ENCODE peak calls at places on chromosomes 4 and X, in six cellular contexts. Z is BE2C; I is spleen; T is CD4-positive, alpha-beta T cell; S is thyroid gland; G is fibroblast of mammary gland. P is an unnamed sample.

GRCh38 chrX:118519411-118520205 is 24.0 kb downstream of the DOCK11 start:
- DNase-seq in Z (no peak), I (no peak), T (no peak), S (no peak), G (peak), P (no peak)

GRCh38 chr4:186700746-186701145 is 22.9 kb downstream of the FAT1 start:
- DNase-seq in Z (no peak), I (no peak), T (no peak), S (peak), G (peak), P (no peak)

GRCh38 chrX:136626237-136626636 is 21.7 kb upstream of the CD40LG start:
- DNase-seq in Z (no peak), I (no peak), T (no peak), S (no peak), G (no peak), P (no peak)

GRCh38 chrX:31931225-31931624 is 859.4 kb upstream of the FTHL17 start:
- DNase-seq in Z (no peak), I (no peak), T (no peak), S (no peak), G (peak), P (no peak)

GRCh38 chrX:120512222-120512621 is 43.1 kb upstream of the LAMP2 start:
- DNase-seq in Z (no peak), I (no peak), T (no peak), S (no peak), G (no peak), P (no peak)

GRCh38 chr4:1038948-1039492 is 27.6 kb downstream of the FGFRL1 start:
- DNase-seq in Z (no peak), I (no peak), T (no peak), S (no peak), G (no peak), P (no peak)

GRCh38 chrX:15525664-15526416 is 25.2 kb downstream of the BMX start:
- DNase-seq in Z (no peak), I (no peak), T (no peak), S (no peak), G (no peak), P (no peak)

GRCh38 chrX:50920132-50920531 is 9.6 kb downstream of the BMP15 start:
- DNase-seq in Z (no peak), I (no peak), T (no peak), S (no peak), G (peak), P (no peak)

GRCh38 chrX:151073767-151074166 is 90.6 kb downstream of the HMGB3 start:
- DNase-seq in Z (no peak), I (no peak), T (no peak), S (no peak), G (no peak), P (no peak)

GRCh38 chrX:95675794-95676193 is 1008.8 kb upstream of the DIAPH2 start:
- DNase-seq in Z (no peak), I (no peak), T (no peak), S (no peak), G (no peak), P (no peak)

GRCh38 chr4:107586321-107586720 is 133.7 kb downstream of the PAPSS1 start:
- DNase-seq in Z (no peak), I (no peak), T (no peak), S (no peak), G (no peak), P (no peak)

GRCh38 chr4:176735300-176735699 is 57.4 kb downstream of the VEGFC start:
- DNase-seq in Z (no peak), I (no peak), T (no peak), S (no peak), G (peak), P (no peak)

GRCh38 chr4:84870398-84871163 is 95.9 kb downstream of the WDFY3 start:
- DNase-seq in Z (no peak), I (no peak), T (no peak), S (no peak), G (peak), P (no peak)

GRCh38 chrX:96721398-96721797 is 36.8 kb downstream of the DIAPH2 start:
- DNase-seq in Z (no peak), I (no peak), T (no peak), S (no peak), G (no peak), P (no peak)

GRCh38 chr4:47334597-47335185 is 128.8 kb downstream of the COMMD8 start:
- DNase-seq in Z (no peak), I (no peak), T (no peak), S (no peak), G (no peak), P (no peak)

GRCh38 chr4:163967710-163968109 is 473.2 kb downstream of the TMA16 start:
- DNase-seq in Z (no peak), I (no peak), T (no peak), S (no peak), G (no peak), P (no peak)

GRCh38 chr4:38385286-38386010 is 278.6 kb upstream of the KLF3 start:
- DNase-seq in Z (no peak), I (no peak), T (no peak), S (no peak), G (peak), P (no peak)

GRCh38 chr4:110138546-110138945 is 59.9 kb downstream of the ELOVL6 start:
- DNase-seq in Z (no peak), I (no peak), T (no peak), S (no peak), G (no peak), P (no peak)

GRCh38 chrX:115564243-115564642 is 3.3 kb downstream of the PLS3 start:
- DNase-seq in Z (no peak), I (no peak), T (no peak), S (peak), G (no peak), P (no peak)

GRCh38 chr4:24991015-24991414 is 39.7 kb downstream of the LGI2 start:
- DNase-seq in Z (no peak), I (no peak), T (no peak), S (no peak), G (peak), P (no peak)

GRCh38 chr4:7105261-7105660 is 37.4 kb upstream of the GRPEL1 start:
- DNase-seq in Z (no peak), I (no peak), T (no peak), S (no peak), G (peak), P (no peak)

GRCh38 chrX:25105251-25105650 is 89.5 kb upstream of the ARX start:
- DNase-seq in Z (no peak), I (no peak), T (no peak), S (no peak), G (no peak), P (no peak)

GRCh38 chr4:184016742-184017668 is 111.9 kb downstream of the STOX2 start:
- DNase-seq in Z (peak), I (no peak), T (no peak), S (no peak), G (no peak), P (no peak)

GRCh38 chr4:24260922-24261581 is 323.3 kb downstream of the DHX15 start:
- DNase-seq in Z (no peak), I (no peak), T (no peak), S (peak), G (peak), P (no peak)

GRCh38 chr4:106868381-106869035 is 167.6 kb downstream of the DKK2 start:
- DNase-seq in Z (no peak), I (no peak), T (no peak), S (no peak), G (peak), P (no peak)

GRCh38 chr4:73458184-73459047 is 22.4 kb downstream of the AFP start:
- DNase-seq in Z (no peak), I (no peak), T (no peak), S (no peak), G (no peak), P (no peak)

GRCh38 chrX:45009371-45010000 is 136.5 kb downstream of the KDM6A start:
- DNase-seq in Z (no peak), I (no peak), T (no peak), S (no peak), G (peak), P (no peak)

GRCh38 chrX:128458888-128459287 is 406.7 kb upstream of the ACTRT1 start:
- DNase-seq in Z (no peak), I (no peak), T (no peak), S (no peak), G (peak), P (no peak)

GRCh38 chr4:1708581-1708980 is 3.5 kb downstream of the SLBP start:
- DNase-seq in Z (no peak), I (no peak), T (no peak), S (no peak), G (no peak), P (no peak)

GRCh38 chrX:71525316-71525715 is 7.6 kb upstream of the OGT start:
- DNase-seq in Z (no peak), I (no peak), T (no peak), S (no peak), G (peak), P (no peak)

GRCh38 chr4:121421594-121421993 is 40.8 kb upstream of the QRFPR start:
- DNase-seq in Z (no peak), I (no peak), T (no peak), S (no peak), G (peak), P (no peak)

GRCh38 chr4:109729155-109729562 is 711 bp downstream of the PLA2G12A start:
- DNase-seq in Z (no peak), I (no peak), T (no peak), S (no peak), G (no peak), P (no peak)

GRCh38 chr4:68797618-68798017 is 18.2 kb upstream of the UGT2B10 start:
- DNase-seq in Z (no peak), I (no peak), T (no peak), S (no peak), G (no peak), P (no peak)

GRCh38 chr4:142405021-142405991 is 440.8 kb downstream of the INPP4B start:
- DNase-seq in Z (no peak), I (no peak), T (peak), S (peak), G (peak), P (no peak)

GRCh38 chrX:69387559-69388487 is 116.3 kb upstream of the NALF2 start:
- DNase-seq in Z (peak), I (no peak), T (peak), S (peak), G (peak), P (peak)

GRCh38 chr4:7128651-7129050 is 60.8 kb upstream of the GRPEL1 start:
- DNase-seq in Z (no peak), I (no peak), T (no peak), S (peak), G (no peak), P (no peak)

GRCh38 chrX:102154218-102154860 is 1.4 kb downstream of the BEX5 start:
- DNase-seq in Z (no peak), I (no peak), T (no peak), S (peak), G (no peak), P (peak)
- TF ChIP-seq CTCF in Z (peak), I (no peak), T (peak), S (no peak), G (no peak), P (peak)

GRCh38 chrX:13899607-13900006 is 82.7 kb upstream of the GPM6B start:
- DNase-seq in Z (peak), I (no peak), T (no peak), S (peak), G (peak), P (no peak)

GRCh38 chrX:13898603-13899002 is 81.7 kb upstream of the GPM6B start:
- DNase-seq in Z (no peak), I (no peak), T (no peak), S (no peak), G (peak), P (no peak)

GRCh38 chrX:13897571-13897970 is 80.7 kb upstream of the GPM6B start:
- DNase-seq in Z (no peak), I (no peak), T (no peak), S (no peak), G (peak), P (no peak)

GRCh38 chrX:13900351-13900750 is 83.5 kb upstream of the GPM6B start:
- DNase-seq in Z (no peak), I (no peak), T (no peak), S (no peak), G (no peak), P (no peak)

DNA sequence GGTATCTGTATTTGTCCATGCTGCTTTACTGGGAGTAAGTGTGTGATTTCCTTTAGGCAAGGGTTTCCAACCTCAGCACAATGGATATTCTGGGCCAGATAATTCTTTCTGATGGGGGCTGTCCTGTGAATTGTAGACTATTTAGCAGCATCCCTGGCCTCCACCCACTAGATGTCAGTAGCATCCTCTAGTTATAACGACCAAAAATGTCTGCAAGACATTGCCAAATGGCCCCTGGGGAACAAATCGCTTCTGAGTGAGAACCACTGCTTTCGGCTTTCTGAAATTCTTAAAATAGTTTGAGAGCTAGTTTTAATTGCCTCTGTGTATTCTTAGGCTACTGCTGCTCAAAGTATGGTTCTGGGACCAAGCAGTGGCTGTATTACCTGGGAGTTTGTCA is 81.2 kb upstream of the GPM6B start:
- DNase-seq in Z (peak), I (no peak), T (no peak), S (peak), G (peak), P (peak)
- TF ChIP-seq CTCF in Z (peak), I (no peak), T (no peak), S (no peak), G (peak), P (no peak)

DNA sequence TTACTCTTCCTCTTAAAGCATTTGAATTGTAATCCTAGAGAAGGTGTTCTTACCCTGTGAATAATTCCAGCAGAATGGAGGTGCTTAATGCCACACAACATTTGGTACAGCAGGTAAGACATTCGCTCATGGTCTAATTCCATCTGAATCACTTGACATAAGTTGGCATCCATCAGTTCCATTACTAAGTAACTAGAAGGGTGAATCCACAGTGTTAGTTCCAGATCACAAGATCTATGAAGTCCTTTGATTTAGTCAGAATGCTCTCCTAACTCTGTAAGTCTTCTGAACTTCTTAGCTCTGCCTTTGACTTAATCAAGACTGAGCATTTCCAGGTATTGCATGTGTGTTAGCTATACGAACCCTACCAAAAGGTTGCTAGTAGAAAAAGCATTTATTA is 258.0 kb downstream of the MAPK10 start:
- DNase-seq in Z (no peak), I (no peak), T (no peak), S (no peak), G (no peak), P (no peak)
- TF ChIP-seq CTCF in Z (no peak), I (no peak), T (no peak), S (no peak), G (no peak), P (no peak)

GRCh38 chrX:135513140-135513535 is 7.3 kb upstream of the INTS6L start:
- DNase-seq in Z (no peak), I (no peak), T (no peak), S (no peak), G (no peak), P (no peak)
- TF ChIP-seq CTCF in Z (no peak), I (no peak), T (no peak), S (no peak), G (no peak), P (no peak)

DNA sequence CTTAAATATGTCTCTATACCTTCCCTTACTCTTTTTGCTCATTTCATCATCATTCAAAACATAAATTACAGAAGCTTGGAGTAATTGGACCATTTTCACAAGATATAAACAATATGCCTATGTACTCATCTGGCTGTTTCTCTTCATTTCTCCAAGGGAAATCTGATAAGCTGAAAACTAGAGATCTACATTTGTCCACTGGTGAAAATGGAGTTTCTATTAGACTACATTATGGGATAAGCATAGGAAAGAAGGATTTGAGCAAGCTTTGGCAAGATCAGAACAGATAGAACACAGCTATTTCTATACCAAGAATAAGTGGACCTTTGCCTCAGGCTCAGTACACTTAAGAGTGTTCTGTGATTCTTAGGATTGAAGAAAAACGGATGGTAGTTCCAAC is 404.4 kb downstream of the GASK1B start:
- DNase-seq in Z (no peak), I (no peak), T (no peak), S (no peak), G (no peak), P (no peak)
- TF ChIP-seq CTCF in Z (no peak), I (no peak), T (no peak), S (no peak), G (no peak), P (no peak)

DNA sequence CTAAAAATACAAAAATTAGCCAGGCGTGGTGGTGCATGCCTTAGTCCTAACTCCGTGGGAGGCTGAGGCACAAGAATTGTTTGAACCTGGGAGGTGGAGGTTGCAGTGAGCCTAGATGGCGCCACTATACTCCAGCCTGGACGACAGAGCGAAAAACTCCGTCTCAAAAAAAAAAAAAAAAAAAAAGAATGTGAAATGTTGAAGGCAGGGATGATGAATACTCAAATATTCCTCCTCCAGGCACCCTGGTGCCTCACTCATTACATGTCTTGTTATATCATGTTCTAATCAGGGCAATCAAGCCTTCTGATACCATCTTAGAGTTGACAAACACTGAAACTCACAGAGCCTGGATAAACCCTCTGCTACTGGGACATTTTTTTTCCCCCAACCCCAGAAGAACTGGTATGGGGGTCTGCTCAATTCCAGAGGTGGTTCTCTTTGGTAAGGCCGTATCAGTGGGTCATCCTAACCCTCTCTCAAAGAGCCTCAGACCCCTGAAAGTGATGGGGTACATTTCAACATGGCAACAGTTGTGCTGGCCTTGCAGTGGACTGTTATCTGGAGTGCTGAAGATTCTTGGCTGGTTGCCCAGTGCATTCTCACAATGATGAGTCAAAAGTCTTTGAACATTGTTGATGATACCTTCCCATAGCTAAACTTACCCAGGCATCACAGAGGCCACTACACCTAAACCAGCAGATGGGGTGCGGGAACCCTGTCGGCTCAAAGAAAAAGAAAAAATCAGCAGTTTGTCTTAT is 2.4 kb upstream of the SH3KBP1 start:
- DNase-seq in Z (peak), I (no peak), T (peak), S (peak), G (peak), P (no peak)
- TF ChIP-seq CTCF in Z (peak), I (no peak), T (no peak), S (no peak), G (no peak), P (no peak)

DNA sequence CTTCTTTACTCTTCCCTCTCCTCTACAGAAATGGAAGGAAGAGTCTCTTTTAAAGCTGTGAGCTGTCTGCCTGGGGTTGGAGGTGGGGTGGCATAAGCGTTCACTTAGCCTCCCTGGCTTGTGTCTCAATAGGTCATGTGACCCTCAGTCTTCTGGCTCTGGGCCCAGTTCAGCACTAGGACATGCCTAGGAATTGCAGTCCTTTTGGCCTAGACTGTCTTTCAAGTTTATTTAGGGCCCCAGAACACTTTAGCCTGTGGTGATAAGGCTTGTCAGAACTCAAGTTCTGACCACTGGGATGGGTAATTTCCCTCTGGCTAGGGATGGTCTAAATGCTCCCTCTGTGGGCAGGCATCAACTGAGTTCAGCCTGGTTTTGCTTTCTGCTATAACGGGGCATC is 34.3 kb upstream of the ARMCX4 start:
- DNase-seq in Z (no peak), I (no peak), T (no peak), S (peak), G (peak), P (no peak)
- TF ChIP-seq CTCF in Z (no peak), I (no peak), T (no peak), S (no peak), G (no peak), P (no peak)